ENCODE peak calls at places on chromosome 1, in seven cellular contexts. X is OCI-LY7; G is neural crest cell; Y is foreskin melanocyte; M is stimulated activated CD4-positive, alpha-beta T cell treated with anti-CD3 and anti-CD28 coated beads, Interleukin-1b, Interleukin-23, amount 100 ng/mL, for 4 hours; L is transverse colon; A is RWPE1. D is an unnamed sample.

GRCh38 chr1:157472959-157473358 is 79.4 kb downstream of the FCRL5 start:
- DNase-seq in X (no peak), G (no peak), Y (no peak), M (no peak), L (no peak), A (no peak), D (no peak)

GRCh38 chr1:236701782-236702181 is 15.5 kb downstream of the ACTN2 start:
- DNase-seq in X (no peak), G (no peak), Y (no peak), M (no peak), L (no peak), A (no peak), D (no peak)

GRCh38 chr1:53148123-53148522 is 5.7 kb upstream of the SLC1A7 start:
- DNase-seq in X (no peak), G (no peak), Y (no peak), M (no peak), L (no peak), A (no peak), D (no peak)

GRCh38 chr1:6800728-6801127 is 15.5 kb downstream of the CAMTA1 start:
- DNase-seq in X (no peak), G (no peak), Y (no peak), M (no peak), L (no peak), A (no peak), D (peak)

GRCh38 chr1:231921951-231922350 is 295.4 kb downstream of the DISC1 start:
- DNase-seq in X (no peak), G (no peak), Y (no peak), M (no peak), L (no peak), A (no peak), D (no peak)

GRCh38 chr1:227372662-227373061 is 54.4 kb upstream of the CDC42BPA start:
- DNase-seq in X (no peak), G (no peak), Y (no peak), M (no peak), L (no peak), A (peak), D (peak)

GRCh38 chr1:218717611-218718010 is 372.5 kb downstream of the TGFB2 start:
- DNase-seq in X (no peak), G (no peak), Y (no peak), M (no peak), L (no peak), A (no peak), D (peak)

GRCh38 chr1:171166361-171166760 is 18.7 kb upstream of the FMO2 start:
- DNase-seq in X (no peak), G (no peak), Y (no peak), M (no peak), L (no peak), A (peak), D (no peak)

GRCh38 chr1:167128261-167129227 is 34.7 kb downstream of the STYXL2 start:
- DNase-seq in X (no peak), G (no peak), Y (no peak), M (no peak), L (no peak), A (no peak), D (no peak)

D was measured in AG20443.